ENCODE peak calls at places on chromosome 10, in four cellular contexts. Y, O, Q and V are unnamed samples.

GRCh38 chr10:22246680-22247391 is 29.0 kb upstream of the EBLN1 start:
- DNase-seq in Y (no peak), O (peak; percentile 92), Q (no peak), V (no peak)

GRCh38 chr10:95337354-95337753 is 46.6 kb upstream of the PDLIM1 start:
- DNase-seq in Y (no peak), O (no peak), Q (no peak), V (no peak)

GRCh38 chr10:31770307-31770902 is 158.2 kb downstream of the ARHGAP12 start:
- DNase-seq in Y (peak; percentile 60), O (no peak), Q (peak; percentile 60), V (no peak)

GRCh38 chr10:30750971-30751677 is 121.6 kb upstream of the LYZL2 start:
- DNase-seq in Y (no peak), O (no peak), Q (no peak), V (no peak)

GRCh38 chr10:132276706-132277105 is 31.0 kb downstream of the STK32C start:
- DNase-seq in Y (no peak), O (no peak), Q (peak; percentile 14), V (no peak)

GRCh38 chr10:5809541-5810154 is 3.6 kb downstream of the GDI2 start:
- DNase-seq in Y (no peak), O (no peak), Q (no peak), V (no peak)

GRCh38 chr10:131180086-131180485 is 131.4 kb downstream of the TCERG1L start:
- DNase-seq in Y (no peak), O (no peak), Q (no peak), V (no peak)

GRCh38 chr10:12235116-12235694 is 39.2 kb downstream of the CDC123 start:
- DNase-seq in Y (no peak), O (no peak), Q (no peak), V (no peak)

GRCh38 chr10:48439581-48440041 is 133.1 kb downstream of the MAPK8 start:
- DNase-seq in Y (no peak), O (no peak), Q (peak; percentile 57), V (no peak)
- TF ChIP-seq CTCF in Y (no peak), O (no peak), Q (no peak), V (no peak)

GRCh38 chr10:125038637-125039036 is 96.7 kb downstream of the ZRANB1 start:
- DNase-seq in Y (peak; percentile 65), O (peak; percentile 62), Q (peak; percentile 74), V (no peak)
- TF ChIP-seq CTCF in Y (peak; percentile 40), O (no peak), Q (peak; percentile 32), V (no peak)

DNA sequence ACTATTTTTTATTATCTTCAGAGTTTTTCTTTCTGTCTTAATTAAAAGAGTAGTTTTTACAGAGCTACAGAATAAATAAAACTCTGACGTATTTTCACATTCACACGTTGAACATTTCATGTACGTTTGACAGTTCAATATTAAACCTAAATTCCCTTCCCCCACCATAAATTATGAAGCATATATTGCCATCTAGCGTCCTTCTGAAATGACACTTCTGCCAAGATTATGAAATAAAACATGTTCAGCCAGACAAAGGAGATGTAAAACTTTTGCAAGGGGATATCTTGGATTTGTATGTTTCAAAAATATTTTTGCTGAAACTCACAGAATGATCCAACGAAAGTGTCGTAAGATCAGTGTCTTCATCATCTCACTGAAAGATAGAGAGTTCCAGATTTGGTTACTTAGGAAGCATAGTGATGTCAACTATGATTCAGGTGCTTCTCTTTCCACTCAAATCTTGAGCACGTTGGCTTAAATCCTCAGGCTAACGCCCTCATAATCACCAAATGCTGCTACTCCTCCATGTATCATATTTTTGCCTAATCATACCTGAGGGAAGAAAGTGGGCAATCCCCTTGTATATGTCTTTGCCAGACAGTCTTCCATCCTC is 904.3 kb downstream of the XPNPEP1 start:
- DNase-seq in Y (no peak), O (no peak), Q (no peak), V (no peak)
- TF ChIP-seq CTCF in Y (peak; percentile 5), O (no peak), Q (no peak), V (no peak)

GRCh38 chr10:34024708-34025425 is 690.4 kb upstream of the NRP1 start:
- DNase-seq in Y (no peak), O (peak; percentile 43), Q (no peak), V (no peak)
- TF ChIP-seq CTCF in Y (no peak), O (no peak), Q (no peak), V (peak; percentile 28)

DNA sequence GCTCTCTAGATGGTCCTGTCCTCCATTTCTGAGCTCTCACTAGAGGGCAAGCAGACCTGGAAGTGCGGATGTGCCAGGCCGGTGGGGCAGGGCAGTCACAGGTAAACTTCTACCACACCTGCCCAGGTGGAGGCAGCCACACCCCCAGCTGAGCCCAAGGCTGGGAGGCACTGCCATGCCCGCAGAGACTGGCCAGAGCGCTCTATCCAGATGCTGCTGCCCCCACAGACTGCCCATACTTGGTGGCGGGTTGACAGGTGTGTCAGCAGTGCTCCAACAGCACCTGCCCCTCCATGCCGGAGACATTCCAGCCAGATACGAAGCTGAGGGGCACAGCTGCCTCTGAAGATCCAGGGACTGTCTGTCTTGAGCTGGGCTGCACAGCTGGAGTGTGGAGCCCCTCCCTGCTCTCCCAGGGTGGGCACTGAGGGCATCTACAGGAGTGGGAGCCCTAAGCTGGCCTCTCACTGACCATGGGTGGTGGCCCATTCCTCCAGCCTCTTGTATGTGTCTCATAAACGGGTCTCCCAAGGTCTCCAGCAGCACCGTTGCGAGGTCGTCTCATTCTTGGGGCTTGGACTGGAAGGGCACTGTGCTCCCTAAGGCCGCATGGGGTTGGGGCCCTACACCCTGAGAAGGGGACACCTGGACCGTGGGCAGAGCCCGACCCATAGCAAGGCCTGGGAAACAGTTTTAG is 38.2 kb upstream of the PPIF start:
- DNase-seq in Y (peak; percentile 14), O (no peak), Q (peak; percentile 41), V (no peak)
- TF ChIP-seq CTCF in Y (no peak), O (no peak), Q (no peak), V (no peak)

GRCh38 chr10:1402821-1403507 is 334.4 kb downstream of the ADARB2 start:
- DNase-seq in Y (no peak), O (no peak), Q (no peak), V (no peak)

GRCh38 chr10:1404236-1404952 is 332.9 kb downstream of the ADARB2 start:
- DNase-seq in Y (no peak), O (no peak), Q (no peak), V (no peak)

GRCh38 chr10:1404953-1405260 is 332.4 kb downstream of the ADARB2 start:
- DNase-seq in Y (no peak), O (no peak), Q (no peak), V (no peak)

GRCh38 chr10:1402016-1402820 is 335.1 kb downstream of the ADARB2 start:
- DNase-seq in Y (no peak), O (no peak), Q (no peak), V (no peak)

GRCh38 chr10:1403508-1404230 is 333.7 kb downstream of the ADARB2 start:
- DNase-seq in Y (no peak), O (no peak), Q (no peak), V (no peak)
- TF ChIP-seq CTCF in Y (no peak), O (no peak), Q (no peak), V (no peak)